ENCODE peak calls at places on chromosomes 11 and 22, in six cellular contexts. H is neuronal stem cell, P is IMR-90, T is trophoblast cell, N is mesenchymal stem cell, M is H1. O is an unnamed sample.

GRCh38 chr11:119505861-119506260 is 82.9 kb upstream of the THY1 start:
- DNase-seq in H (no peak), P (peak; percentile 13), T (no peak), N (no peak), M (no peak), O (no peak)

GRCh38 chr22:25772288-25772687 is 30.3 kb downstream of the MYO18B start:
- DNase-seq in H (no peak), P (no peak), T (no peak), N (no peak), M (no peak), O (no peak)

GRCh38 chr11:72676874-72677341 is 2.7 kb upstream of the PDE2A start:
- DNase-seq in H (peak; percentile 76), P (peak; percentile 26), T (peak; percentile 76), N (peak; percentile 48), M (no peak), O (peak; percentile 94)

GRCh38 chr11:87536565-87536964 is 498.8 kb downstream of the TMEM135 start:
- DNase-seq in H (no peak), P (no peak), T (no peak), N (no peak), M (no peak), O (no peak)

GRCh38 chr11:33160147-33160546 is 1.1 kb downstream of the CSTF3 start:
- DNase-seq in H (no peak), P (peak; percentile 62), T (peak; percentile 84), N (peak; percentile 69), M (no peak), O (no peak)

GRCh38 chr11:94185387-94186084 is 56.9 kb downstream of the PANX1 start:
- DNase-seq in H (no peak), P (peak; percentile 93), T (no peak), N (no peak), M (no peak), O (no peak)

GRCh38 chr22:24758164-24758799 is 16.2 kb downstream of the PIWIL3 start:
- DNase-seq in H (peak; percentile 53), P (peak; percentile 60), T (peak; percentile 72), N (peak; percentile 61), M (no peak), O (no peak)

GRCh38 chr11:124897681-124898680 is at the start of gene ROBO4:
- DNase-seq in H (no peak), P (peak; percentile 94), T (no peak), N (peak; percentile 79), M (no peak), O (peak; percentile 33)

GRCh38 chr11:61141601-61142028 is 19.6 kb downstream of the VPS37C start:
- DNase-seq in H (no peak), P (no peak), T (no peak), N (no peak), M (no peak), O (no peak)

GRCh38 chr11:128688896-128689546 is 4.9 kb upstream of the FLI1 start:
- DNase-seq in H (no peak), P (no peak), T (no peak), N (no peak), M (no peak), O (no peak)

GRCh38 chr22:45344339-45344738 is 34.6 kb downstream of the FAM118A start:
- DNase-seq in H (peak; percentile 5), P (no peak), T (peak; percentile 38), N (peak; percentile 28), M (no peak), O (peak; percentile 38)

GRCh38 chr22:28949788-28950187 is 66.4 kb downstream of the ZNRF3 start:
- DNase-seq in H (no peak), P (peak; percentile 67), T (peak; percentile 74), N (no peak), M (no peak), O (no peak)

GRCh38 chr11:47950396-47950795 is 30.0 kb upstream of the PTPRJ start:
- DNase-seq in H (no peak), P (no peak), T (no peak), N (peak; percentile 35), M (no peak), O (no peak)

GRCh38 chr11:1382831-1383607 is 6.7 kb upstream of the BRSK2 start:
- DNase-seq in H (no peak), P (peak; percentile 79), T (peak; percentile 60), N (peak; percentile 84), M (no peak), O (peak; percentile 80)

GRCh38 chr11:78365381-78365792 is 52.2 kb downstream of the GAB2 start:
- DNase-seq in H (peak; percentile 85), P (no peak), T (peak; percentile 30), N (no peak), M (peak; percentile 74), O (peak; percentile 86)

GRCh38 chr11:65186701-65187100 is 5.0 kb downstream of the CAPN1 start:
- DNase-seq in H (no peak), P (no peak), T (no peak), N (no peak), M (no peak), O (no peak)

GRCh38 chr11:113401718-113402117 is 14.1 kb downstream of the ANKK1 start:
- DNase-seq in H (no peak), P (no peak), T (no peak), N (no peak), M (no peak), O (no peak)

GRCh38 chr22:24445481-24446290 is 18.3 kb downstream of the ADORA2A start:
- DNase-seq in H (peak; percentile 46), P (no peak), T (no peak), N (no peak), M (no peak), O (peak; percentile 41)

GRCh38 chr11:102135256-102135655 is 25.0 kb downstream of the YAP1 start:
- DNase-seq in H (no peak), P (no peak), T (no peak), N (no peak), M (no peak), O (no peak)

GRCh38 chr22:27850000-27850465 is 48.5 kb upstream of the MN1 start:
- DNase-seq in H (no peak), P (no peak), T (no peak), N (no peak), M (no peak), O (no peak)

GRCh38 chr22:36781656-36782627 is 6.0 kb upstream of the IFT27 start:
- DNase-seq in H (peak; percentile 71), P (peak; percentile 92), T (peak; percentile 90), N (peak; percentile 92), M (peak; percentile 73), O (peak; percentile 92)

GRCh38 chr11:128361451-128362020 is 225.8 kb downstream of the ETS1 start:
- DNase-seq in H (no peak), P (peak; percentile 92), T (no peak), N (peak; percentile 91), M (no peak), O (no peak)

GRCh38 chr22:47344414-47344813 is 582.0 kb downstream of the TBC1D22A start:
- DNase-seq in H (no peak), P (no peak), T (no peak), N (no peak), M (no peak), O (no peak)

GRCh38 chr11:72828081-72828567 is 13.9 kb downstream of the ATG16L2 start:
- DNase-seq in H (no peak), P (peak; percentile 44), T (no peak), N (peak; percentile 83), M (no peak), O (no peak)

GRCh38 chr11:119295178-119295577 is 21.8 kb downstream of the MCAM start:
- DNase-seq in H (no peak), P (no peak), T (peak; percentile 81), N (no peak), M (no peak), O (no peak)

GRCh38 chr11:66362481-66363147 is 8.9 kb downstream of the SLC29A2 start:
- DNase-seq in H (no peak), P (no peak), T (no peak), N (no peak), M (no peak), O (no peak)
- H3K4ac ChIP-seq in H (no peak overlapping the region), P (no peak overlapping the region), T (no peak overlapping the region), N (no peak overlapping the region), M (no peak overlapping the region), O (no peak overlapping the region)

DNA sequence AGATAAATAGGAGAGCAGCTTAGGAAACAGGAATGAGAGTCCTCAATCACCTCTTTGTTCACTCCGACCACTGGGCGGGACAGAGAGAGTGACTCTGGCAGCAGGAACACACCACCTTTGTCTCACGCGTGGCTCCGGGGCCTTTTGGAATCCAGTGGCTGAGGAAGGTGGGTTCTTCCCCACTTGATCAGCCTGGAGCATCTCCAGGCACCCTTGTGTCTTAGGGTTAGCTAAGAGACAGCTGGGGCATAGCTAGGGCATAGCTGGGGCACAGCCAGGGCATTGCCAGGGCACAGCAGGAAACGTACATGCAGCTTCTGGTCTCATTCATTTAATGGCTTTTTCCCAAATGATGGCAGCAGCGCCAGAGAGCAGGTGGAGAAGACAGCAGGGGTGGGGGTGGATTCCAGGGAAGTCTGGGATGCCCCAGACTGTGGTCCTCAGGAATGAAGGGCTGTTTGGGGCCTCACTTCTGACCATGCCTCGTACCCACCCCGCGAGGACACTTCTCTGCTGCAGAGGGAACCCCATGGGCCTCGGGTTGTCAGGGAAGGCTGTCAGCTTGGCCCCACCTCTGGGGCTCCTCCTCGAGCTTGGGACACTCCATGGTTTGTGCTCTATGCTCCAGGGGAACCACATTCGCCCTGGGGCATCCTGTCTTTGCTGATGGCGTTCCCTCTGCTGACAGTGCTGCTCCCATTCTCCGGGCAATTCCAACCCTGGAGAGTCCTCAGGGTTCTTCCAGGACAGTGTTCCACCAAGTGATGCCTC is 30.4 kb upstream of the SHANK2 start:
- DNase-seq in H (no peak), P (no peak), T (peak; percentile 50), N (no peak), M (no peak), O (peak; percentile 28)
- H2AFZ ChIP-seq in H (no peak overlapping the region), P (no peak overlapping the region), T (no peak overlapping the region), N (no peak overlapping the region), M (no peak overlapping the region), O (no peak overlapping the region)

DNA sequence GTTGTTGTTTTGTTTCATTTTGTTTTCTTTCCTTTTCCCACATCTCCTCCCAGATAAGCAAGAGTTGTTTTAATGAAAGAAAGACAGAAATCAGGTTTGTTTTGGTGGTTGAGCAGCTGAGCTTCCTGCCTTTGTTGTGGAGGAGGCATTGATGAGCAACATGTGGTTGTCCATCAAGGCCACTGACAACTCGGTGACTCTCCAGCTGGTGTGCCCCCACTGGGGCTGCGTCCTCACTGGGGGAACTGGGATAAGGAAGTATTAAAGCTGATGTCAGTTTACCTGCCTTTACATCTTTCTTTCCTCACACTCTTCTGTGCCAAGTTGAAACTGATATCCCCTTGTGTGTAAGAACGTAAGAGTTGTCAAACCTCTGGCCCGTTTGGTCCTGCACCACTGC is 5.9 kb downstream of the VPS26B start:
- DNase-seq in H (no peak), P (no peak), T (no peak), N (no peak), M (no peak), O (no peak)
- H3K4me2 ChIP-seq in H (no peak overlapping the region), P (no peak overlapping the region), T (no peak overlapping the region), N (no peak overlapping the region), M (no peak overlapping the region), O (no peak overlapping the region)

GRCh38 chr11:10323793-10324170 is 18.9 kb downstream of the ADM start:
- DNase-seq in H (no peak), P (peak; percentile 47), T (peak; percentile 28), N (peak; percentile 40), M (no peak), O (no peak)
- H3K4ac ChIP-seq in H (no peak overlapping the region), P (peak overlapping the region; percentile 90), T (no peak overlapping the region), N (no peak overlapping the region), M (no peak overlapping the region), O (no peak overlapping the region)

O was measured in H9.